ENCODE peak calls at places on chromosomes 1 and 21, in eight cellular contexts. G is endodermal cell, X is lower lobe of right lung, I is tibial artery, V is right atrium auricular region, U is cardiac muscle cell, F is ovary, S is heart right ventricle. H is an unnamed sample. For H3K4me1, the result is how much of the 10 kb centered on the place peaks cover.

GRCh38 chr1:154198756-154199562 is 7.1 kb upstream of the TPM3 start:
- DNase-seq in G (peak), X (no peak), I (peak), V (no peak), U (peak), F (no peak), S (peak), H (no peak)

GRCh38 chr1:223654083-223654482 is 11.4 kb downstream of the CAPN8 start:
- DNase-seq in G (no peak), X (no peak), I (no peak), V (no peak), U (no peak), F (no peak), S (no peak), H (no peak)

GRCh38 chr1:151942882-151943281 is 33.6 kb upstream of the THEM4 start:
- DNase-seq in G (no peak), X (no peak), I (no peak), V (no peak), U (no peak), F (no peak), S (peak), H (no peak)

GRCh38 chr1:41582851-41583657 is 98.6 kb upstream of the EDN2 start:
- DNase-seq in G (peak), X (no peak), I (no peak), V (no peak), U (no peak), F (no peak), S (no peak), H (no peak)

GRCh38 chr1:10257851-10258250 is 47.5 kb downstream of the KIF1B start:
- DNase-seq in G (no peak), X (no peak), I (no peak), V (no peak), U (no peak), F (no peak), S (no peak), H (no peak)

GRCh38 chr1:153697191-153697872 is 18.8 kb downstream of the NPR1 start:
- DNase-seq in G (peak), X (no peak), I (peak), V (peak), U (peak), F (peak), S (peak), H (no peak)

GRCh38 chr1:187326554-187326953 is 497.8 kb downstream of the PLA2G4A start:
- DNase-seq in G (no peak), X (no peak), I (no peak), V (no peak), U (no peak), F (no peak), S (no peak), H (no peak)

GRCh38 chr1:79325705-79326104 is 319.2 kb upstream of the ADGRL4 start:
- DNase-seq in G (no peak), X (no peak), I (no peak), V (no peak), U (no peak), F (no peak), S (no peak), H (peak)

GRCh38 chr1:14138627-14139026 is 438.6 kb downstream of the PRDM2 start:
- DNase-seq in G (no peak), X (no peak), I (no peak), V (no peak), U (no peak), F (no peak), S (no peak), H (no peak)

GRCh38 chr1:172496678-172497077 is 36.3 kb upstream of the SUCO start:
- DNase-seq in G (no peak), X (no peak), I (no peak), V (no peak), U (no peak), F (no peak), S (no peak), H (no peak)

GRCh38 chr1:66365628-66366027 is 168.3 kb upstream of the SGIP1 start:
- DNase-seq in G (no peak), X (no peak), I (no peak), V (no peak), U (no peak), F (no peak), S (no peak), H (no peak)

GRCh38 chr1:39394598-39394997 is 96.8 kb upstream of the BMP8A start:
- DNase-seq in G (peak), X (no peak), I (no peak), V (no peak), U (no peak), F (no peak), S (no peak), H (peak)

GRCh38 chr21:30408782-30409494 is 13.1 kb downstream of the KRTAP13-1 start:
- DNase-seq in G (peak), X (peak), I (no peak), V (no peak), U (peak), F (no peak), S (peak), H (peak)

GRCh38 chr1:116472431-116472961 is 98.3 kb downstream of the CD58 start:
- DNase-seq in G (no peak), X (no peak), I (no peak), V (no peak), U (no peak), F (no peak), S (no peak), H (no peak)

GRCh38 chr1:225965231-225965630 is 24.2 kb upstream of the LEFTY2 start:
- DNase-seq in G (no peak), X (no peak), I (peak), V (no peak), U (no peak), F (no peak), S (no peak), H (no peak)

GRCh38 chr1:225961659-225962439 is 20.8 kb upstream of the LEFTY2 start:
- DNase-seq in G (no peak), X (no peak), I (peak), V (no peak), U (no peak), F (no peak), S (no peak), H (no peak)

GRCh38 chr1:225958041-225958440 is 17.0 kb upstream of the LEFTY2 start:
- DNase-seq in G (peak), X (no peak), I (no peak), V (no peak), U (no peak), F (no peak), S (no peak), H (no peak)

GRCh38 chr1:225963735-225964530 is 22.9 kb upstream of the LEFTY2 start:
- DNase-seq in G (no peak), X (no peak), I (peak), V (no peak), U (no peak), F (no peak), S (no peak), H (peak)

DNA sequence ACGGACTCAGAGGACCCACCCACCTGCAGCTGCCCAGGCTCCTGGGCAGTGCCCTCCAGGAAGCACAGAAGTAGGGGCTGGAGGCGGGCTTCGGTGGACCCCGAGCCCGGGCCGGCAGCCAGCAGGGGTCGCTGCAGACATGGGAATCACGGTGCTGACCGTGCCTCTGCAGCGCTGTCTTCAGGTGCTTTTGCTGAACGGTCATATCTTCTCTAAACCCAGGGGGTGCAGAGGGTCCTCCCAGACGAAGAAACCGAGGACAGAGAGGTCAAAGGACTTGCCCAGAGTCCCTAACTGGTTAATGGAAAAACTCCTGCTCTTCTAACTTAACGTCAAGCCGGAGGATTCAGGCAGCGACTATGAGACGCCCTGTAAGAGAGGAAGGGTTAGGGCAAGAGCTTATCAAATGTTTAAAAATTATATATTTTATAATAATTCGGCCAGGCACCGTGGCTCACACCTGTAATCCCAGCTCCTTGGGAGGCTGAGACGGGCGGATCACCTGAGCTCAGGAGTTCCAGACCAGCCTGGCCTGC is 21.5 kb upstream of the LEFTY2 start:
- DNase-seq in G (peak), X (peak), I (peak), V (no peak), U (peak), F (no peak), S (peak), H (no peak)
- TF ChIP-seq CTCF in G (peak), X (peak), I (no peak), V (peak), U (peak), F (no peak), S (peak), H (peak)

GRCh38 chr1:20368866-20369545 is 78.3 kb downstream of the VWA5B1 start:
- DNase-seq in G (no peak), X (no peak), I (no peak), V (no peak), U (no peak), F (no peak), S (no peak), H (no peak)
- H3K4me1 ChIP-seq in G (under half), X (under half), I (under half), V (under half), U (under half), F (under half), S (under half), H (under half)

GRCh38 chr1:162383091-162383490 is 1.6 kb downstream of the C1orf226 start:
- DNase-seq in G (peak), X (no peak), I (peak), V (no peak), U (no peak), F (no peak), S (no peak), H (no peak)
- H3K27ac ChIP-seq in G (no peak), X (no peak), I (no peak), V (no peak), U (no peak), F (no peak), S (no peak), H (no peak)

GRCh38 chr1:155596864-155597263 is 13.2 kb upstream of the MSTO1 start:
- DNase-seq in G (no peak), X (no peak), I (no peak), V (no peak), U (no peak), F (no peak), S (no peak), H (no peak)

DNA sequence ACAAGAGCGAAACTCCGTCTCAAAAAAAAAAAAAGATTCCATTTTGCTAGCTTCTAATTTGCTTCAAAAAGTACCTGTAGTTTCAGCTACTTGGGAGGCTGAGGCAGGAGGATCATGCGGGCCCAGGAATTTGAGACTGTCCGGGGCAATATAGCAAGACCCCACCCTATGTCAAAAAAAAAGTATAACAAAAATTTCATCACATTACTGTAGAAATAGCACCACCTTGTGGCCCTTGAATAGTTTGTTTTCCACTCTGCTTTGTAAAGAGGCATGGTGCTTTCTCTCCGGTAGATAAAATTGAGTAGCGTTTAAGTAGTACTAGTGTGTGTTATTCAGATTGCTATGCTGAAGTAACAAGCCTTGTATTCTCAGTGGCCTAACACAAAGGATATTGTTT is 18.2 kb upstream of the MSTO1 start:
- DNase-seq in G (no peak), X (no peak), I (no peak), V (no peak), U (peak), F (no peak), S (peak), H (no peak)
- TF ChIP-seq CTCF in G (peak), X (peak), I (peak), V (peak), U (peak), F (peak), S (peak), H (peak)

GRCh38 chr1:94953741-94954140 is 26.8 kb upstream of the CNN3 start:
- DNase-seq in G (no peak), X (no peak), I (no peak), V (no peak), U (no peak), F (no peak), S (no peak), H (no peak)

GRCh38 chr1:94953107-94953506 is 26.2 kb upstream of the CNN3 start:
- DNase-seq in G (no peak), X (no peak), I (no peak), V (no peak), U (no peak), F (no peak), S (no peak), H (no peak)

GRCh38 chr1:94951509-94952208 is 24.7 kb upstream of the CNN3 start:
- DNase-seq in G (no peak), X (no peak), I (no peak), V (no peak), U (no peak), F (no peak), S (no peak), H (peak)

GRCh38 chr1:94952539-94952938 is 25.6 kb upstream of the CNN3 start:
- DNase-seq in G (no peak), X (no peak), I (no peak), V (no peak), U (no peak), F (no peak), S (no peak), H (no peak)

GRCh38 chr1:94951056-94951455 is 24.1 kb upstream of the CNN3 start:
- DNase-seq in G (no peak), X (no peak), I (no peak), V (no peak), U (no peak), F (no peak), S (no peak), H (no peak)
- H3K4me1 ChIP-seq in G (under half), X (under half), I (under half), V (under half), U (under half), F (under half), S (under half), H (under half)

GRCh38 chr1:24540906-24541710 is 14.8 kb upstream of the NCMAP start:
- DNase-seq in G (no peak), X (no peak), I (no peak), V (no peak), U (no peak), F (no peak), S (no peak), H (no peak)
- H3K27ac ChIP-seq in G (no peak), X (peak), I (no peak), V (no peak), U (no peak), F (no peak), S (no peak), H (no peak)

GRCh38 chr1:28642847-28643635 is at the start of gene TAF12:
- DNase-seq in G (peak), X (peak), I (peak), V (peak), U (peak), F (peak), S (peak), H (peak)

GRCh38 chr1:28646040-28646439 is 2.4 kb upstream of the RNU11 start:
- DNase-seq in G (no peak), X (no peak), I (no peak), V (no peak), U (no peak), F (no peak), S (no peak), H (no peak)

GRCh38 chr1:28642056-28642846 is 616 bp downstream of the TAF12 start:
- DNase-seq in G (no peak), X (no peak), I (no peak), V (no peak), U (peak), F (no peak), S (no peak), H (no peak)

DNA sequence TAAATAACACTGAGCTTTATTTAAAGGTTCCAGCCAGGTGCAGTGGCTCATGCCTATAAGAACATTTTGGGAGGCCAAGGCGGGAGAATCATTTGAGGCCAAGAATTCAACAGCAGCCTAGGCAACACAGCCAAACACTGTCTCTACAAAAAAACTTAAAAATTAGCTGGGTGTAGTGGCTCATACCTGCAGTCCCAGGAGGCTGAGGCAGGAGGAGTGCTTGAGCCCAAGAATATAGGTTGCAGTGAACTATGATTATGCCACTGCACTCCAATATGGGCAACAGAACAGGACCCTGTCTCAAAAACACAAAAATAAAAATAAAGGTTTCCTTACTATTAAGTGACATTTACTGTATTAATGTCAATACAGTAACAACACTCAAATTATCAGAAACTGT is 2.1 kb downstream of the TAF12 start:
- DNase-seq in G (peak), X (no peak), I (no peak), V (no peak), U (peak), F (no peak), S (no peak), H (peak)
- TF ChIP-seq CTCF in G (peak), X (no peak), I (no peak), V (no peak), U (peak), F (no peak), S (no peak), H (peak)

GRCh38 chr1:206896261-206896660 is 982 bp upstream of the IL24 start:
- DNase-seq in G (no peak), X (no peak), I (no peak), V (no peak), U (no peak), F (no peak), S (no peak), H (peak)
- H3K4me1 ChIP-seq in G (under half), X (under half), I (under half), V (under half), U (under half), F (under half), S (under half), H (half or more)

DNA sequence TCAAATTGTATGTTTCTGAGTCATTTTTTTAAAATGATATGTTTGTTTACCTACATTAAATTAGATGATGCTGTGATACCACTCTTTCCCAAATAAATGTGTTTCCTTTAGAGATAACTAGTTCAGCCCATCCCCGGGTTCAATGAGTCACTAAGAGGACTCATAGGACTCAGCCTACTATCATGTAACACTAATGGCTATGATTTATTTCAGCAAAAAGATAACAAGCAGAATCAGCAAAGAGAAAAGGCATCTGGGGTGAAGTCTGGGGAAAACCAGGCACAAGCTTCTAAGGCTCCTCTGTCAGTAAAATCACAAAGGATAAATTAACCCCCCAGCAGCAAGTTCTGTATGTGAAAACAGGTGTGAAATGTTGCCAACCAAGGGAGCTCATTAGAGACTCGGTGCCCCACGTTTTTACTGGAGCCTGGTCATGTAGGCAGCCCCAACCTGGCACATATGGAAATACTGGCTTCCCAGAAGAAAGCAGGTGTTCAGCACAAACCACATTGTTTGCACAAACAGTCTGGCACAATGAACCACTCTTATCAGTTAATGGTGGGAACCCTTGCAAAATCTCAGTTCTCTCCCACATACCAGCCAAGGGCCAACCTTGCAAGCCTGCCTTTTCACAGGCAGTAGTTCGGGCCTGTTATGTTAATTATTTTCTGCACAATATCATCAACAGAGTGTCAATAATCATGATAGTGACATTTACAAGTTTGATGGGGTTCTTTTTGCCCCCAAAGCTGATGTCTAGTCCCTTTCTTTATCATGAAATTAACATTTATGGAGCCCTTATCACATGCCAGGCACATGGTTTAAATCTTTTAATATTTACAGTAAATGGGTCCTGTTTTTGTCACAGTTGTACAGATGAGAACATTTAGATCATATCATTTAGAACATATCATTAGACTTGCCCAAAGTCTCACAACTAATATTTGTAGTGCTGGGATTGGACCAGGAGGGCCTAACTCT is 23.1 kb upstream of the CNN3 start:
- DNase-seq in G (no peak), X (no peak), I (no peak), V (no peak), U (no peak), F (no peak), S (no peak), H (no peak)
- H3K27ac ChIP-seq in G (no peak), X (no peak), I (no peak), V (no peak), U (no peak), F (no peak), S (no peak), H (no peak)

GRCh38 chr1:92749024-92749634 is 35.8 kb downstream of the EVI5 start:
- DNase-seq in G (peak), X (no peak), I (no peak), V (no peak), U (peak), F (no peak), S (peak), H (peak)
- TF ChIP-seq CTCF in G (peak), X (peak), I (peak), V (no peak), U (peak), F (no peak), S (peak), H (peak)